ENCODE peak calls at places on chromosome 15, in six cellular contexts. S is A549, C is sigmoid colon, R is ovary, E is HepG2, K is K562. B is an unnamed sample.

GRCh38 chr15:83323296-83323711 is 38.8 kb upstream of the BNC1 start:
- DNase-seq in S (peak), C (no peak), R (no peak), E (no peak), K (no peak), B (no peak)

GRCh38 chr15:90099072-90099867 is 3.0 kb downstream of the IDH2 start:
- DNase-seq in S (no peak), C (no peak), R (no peak), E (no peak), K (no peak), B (no peak)

GRCh38 chr15:91413142-91413541 is 313.1 kb downstream of the SV2B start:
- DNase-seq in S (no peak), C (no peak), R (no peak), E (no peak), K (no peak), B (no peak)

GRCh38 chr15:78082743-78083110 is 5.2 kb upstream of the TBC1D2B start:
- DNase-seq in S (no peak), C (peak), R (no peak), E (no peak), K (no peak), B (no peak)

GRCh38 chr15:47431501-47431900 is 285.8 kb upstream of the SEMA6D start:
- DNase-seq in S (no peak), C (no peak), R (no peak), E (peak), K (no peak), B (no peak)

GRCh38 chr15:33700695-33701303 is 267.5 kb upstream of the CHRM5 start:
- DNase-seq in S (peak), C (peak), R (peak), E (peak), K (peak), B (peak)

GRCh38 chr15:63362873-63363272 is 18.8 kb downstream of the CA12 start:
- DNase-seq in S (no peak), C (no peak), R (no peak), E (no peak), K (no peak), B (no peak)

GRCh38 chr15:39213385-39213840 is 367.5 kb upstream of the THBS1 start:
- DNase-seq in S (peak), C (peak), R (peak), E (peak), K (peak), B (no peak)

GRCh38 chr15:81332326-81332725 is 8.4 kb upstream of the STARD5 start:
- DNase-seq in S (no peak), C (no peak), R (no peak), E (no peak), K (no peak), B (no peak)

GRCh38 chr15:72193781-72194396 is 3.7 kb downstream of the GRAMD2A start:
- DNase-seq in S (no peak), C (no peak), R (no peak), E (no peak), K (no peak), B (peak)

GRCh38 chr15:82625136-82625535 is 22.0 kb downstream of the CPEB1 start:
- DNase-seq in S (no peak), C (no peak), R (no peak), E (no peak), K (no peak), B (no peak)

GRCh38 chr15:71542836-71543235 is 267.5 kb upstream of the NR2E3 start:
- DNase-seq in S (no peak), C (no peak), R (no peak), E (no peak), K (no peak), B (no peak)

GRCh38 chr15:84982301-84982920 is 755 bp downstream of the PDE8A start:
- DNase-seq in S (peak), C (peak), R (peak), E (peak), K (peak), B (peak)

GRCh38 chr15:82587805-82588204 is 47.5 kb upstream of the RPS17 start:
- DNase-seq in S (no peak), C (no peak), R (no peak), E (no peak), K (no peak), B (no peak)

GRCh38 chr15:56844892-56845291 is 73.6 kb upstream of the TCF12 start:
- DNase-seq in S (no peak), C (no peak), R (no peak), E (no peak), K (no peak), B (no peak)

GRCh38 chr15:71362987-71363968 is 248.0 kb downstream of the THSD4 start:
- DNase-seq in S (no peak), C (no peak), R (no peak), E (no peak), K (no peak), B (no peak)

GRCh38 chr15:85311647-85312046 is 68.8 kb upstream of the AKAP13 start:
- DNase-seq in S (no peak), C (no peak), R (no peak), E (no peak), K (no peak), B (no peak)

GRCh38 chr15:41897327-41897726 is 3.5 kb upstream of the SPTBN5 start:
- DNase-seq in S (no peak), C (no peak), R (no peak), E (no peak), K (no peak), B (no peak)

GRCh38 chr15:79007066-79007465 is 62.2 kb upstream of the CTSH start:
- DNase-seq in S (peak), C (no peak), R (no peak), E (peak), K (peak), B (no peak)

GRCh38 chr15:78105541-78106241 is 13.3 kb downstream of the SH2D7 start:
- DNase-seq in S (no peak), C (peak), R (no peak), E (peak), K (no peak), B (no peak)

GRCh38 chr15:61892140-61892539 is 168.1 kb downstream of the VPS13C start:
- DNase-seq in S (no peak), C (no peak), R (no peak), E (no peak), K (no peak), B (no peak)

GRCh38 chr15:90916461-90916860 is 13.4 kb downstream of the MAN2A2 start:
- DNase-seq in S (no peak), C (no peak), R (no peak), E (no peak), K (no peak), B (no peak)

GRCh38 chr15:89781055-89781454 is 4.9 kb downstream of the MESP2 start:
- DNase-seq in S (peak), C (no peak), R (no peak), E (no peak), K (no peak), B (no peak)

GRCh38 chr15:100781061-100781960 is 98.3 kb upstream of the ALDH1A3 start:
- DNase-seq in S (no peak), C (peak), R (no peak), E (no peak), K (no peak), B (peak)

GRCh38 chr15:86624261-86625036 is 544.8 kb downstream of the AGBL1 start:
- DNase-seq in S (peak), C (peak), R (no peak), E (peak), K (peak), B (no peak)

GRCh38 chr15:90439946-90440345 is 51.9 kb downstream of the IQGAP1 start:
- DNase-seq in S (no peak), C (no peak), R (no peak), E (no peak), K (no peak), B (no peak)

GRCh38 chr15:58932791-58933310 is 628 bp downstream of the SLTM start:
- DNase-seq in S (no peak), C (peak), R (no peak), E (no peak), K (peak), B (peak)

GRCh38 chr15:80660114-80660513 is 35.0 kb upstream of the ABHD17C start:
- DNase-seq in S (peak), C (no peak), R (no peak), E (peak), K (no peak), B (no peak)

GRCh38 chr15:100438570-100438969 is 90.2 kb downstream of the CERS3 start:
- DNase-seq in S (no peak), C (peak), R (peak), E (no peak), K (peak), B (no peak)

GRCh38 chr15:62639906-62640605 is 402.5 kb upstream of the TPM1 start:
- DNase-seq in S (no peak), C (no peak), R (no peak), E (no peak), K (no peak), B (no peak)

GRCh38 chr15:47717036-47717611 is at the start of gene SEMA6D:
- DNase-seq in S (peak), C (peak), R (peak), E (peak), K (no peak), B (peak)

GRCh38 chr15:78565951-78566774 is 843 bp downstream of the CHRNA5 start:
- DNase-seq in S (peak), C (no peak), R (no peak), E (peak), K (peak), B (no peak)

GRCh38 chr15:22930782-22931484 is 49.2 kb downstream of the CYFIP1 start:
- DNase-seq in S (no peak), C (no peak), R (no peak), E (no peak), K (no peak), B (no peak)

GRCh38 chr15:22786868-22787698 is 639 bp downstream of the NIPA1 start:
- DNase-seq in S (peak), C (no peak), R (peak), E (peak), K (peak), B (peak)

GRCh38 chr15:87167055-87167454 is 1087.4 kb downstream of the AGBL1 start:
- DNase-seq in S (no peak), C (no peak), R (no peak), E (no peak), K (no peak), B (no peak)

GRCh38 chr15:25237291-25237978 is 201.4 kb downstream of the UBE3A start:
- DNase-seq in S (no peak), C (peak), R (no peak), E (no peak), K (no peak), B (no peak)

GRCh38 chr15:62559049-62559733 is 394.1 kb upstream of the C2CD4B start:
- DNase-seq in S (no peak), C (no peak), R (peak), E (no peak), K (no peak), B (no peak)

GRCh38 chr15:32682569-32682968 is 35.2 kb upstream of the GREM1 start:
- DNase-seq in S (peak), C (no peak), R (no peak), E (no peak), K (no peak), B (no peak)

GRCh38 chr15:101393172-101393571 is 96.3 kb downstream of the PCSK6 start:
- DNase-seq in S (no peak), C (no peak), R (no peak), E (no peak), K (no peak), B (no peak)

GRCh38 chr15:51736646-51737537 is 563 bp downstream of the LYSMD2 start:
- DNase-seq in S (peak), C (peak), R (peak), E (no peak), K (peak), B (peak)

DNA sequence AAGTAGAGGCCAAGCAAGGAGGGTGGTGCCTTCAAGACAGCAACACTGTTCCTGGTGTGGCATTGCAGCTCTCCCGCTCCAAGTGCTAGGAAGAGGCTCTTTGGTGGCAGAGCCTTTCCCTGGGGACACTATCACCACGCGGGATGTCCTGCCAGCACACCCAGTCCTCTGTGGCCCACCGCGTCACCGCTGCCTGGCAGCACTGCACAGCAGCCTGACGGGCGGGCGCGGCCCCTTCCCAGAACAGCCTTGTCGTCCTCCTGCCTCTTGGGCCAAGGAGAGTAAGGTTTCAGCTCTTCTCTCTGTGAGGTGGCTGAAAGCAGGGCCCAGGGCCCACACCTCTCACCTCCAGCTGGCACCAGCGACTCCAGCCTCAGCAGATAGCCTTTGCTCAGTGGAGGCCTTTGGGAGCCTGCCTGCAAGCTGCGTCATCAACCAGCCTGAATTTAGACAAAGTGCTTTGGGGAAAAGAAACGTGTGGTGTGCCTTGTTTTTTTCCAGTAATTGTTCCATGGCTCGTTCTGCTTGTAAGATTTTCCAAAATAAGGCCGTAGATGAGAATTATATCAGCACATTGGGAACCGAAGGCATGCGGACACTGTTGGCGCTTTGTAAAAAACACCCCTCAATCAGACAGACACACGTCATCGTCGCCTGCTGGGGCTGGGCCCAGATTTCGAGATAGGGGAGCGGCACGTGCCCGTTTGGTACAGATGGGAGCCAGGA is 65.0 kb downstream of the AAGAB start:
- DNase-seq in S (no peak), C (peak), R (peak), E (no peak), K (no peak), B (peak)
- TF ChIP-seq POLR2A in S (no peak), C (no peak), R (no peak), E (no peak), K (no peak), B (no peak)

DNA sequence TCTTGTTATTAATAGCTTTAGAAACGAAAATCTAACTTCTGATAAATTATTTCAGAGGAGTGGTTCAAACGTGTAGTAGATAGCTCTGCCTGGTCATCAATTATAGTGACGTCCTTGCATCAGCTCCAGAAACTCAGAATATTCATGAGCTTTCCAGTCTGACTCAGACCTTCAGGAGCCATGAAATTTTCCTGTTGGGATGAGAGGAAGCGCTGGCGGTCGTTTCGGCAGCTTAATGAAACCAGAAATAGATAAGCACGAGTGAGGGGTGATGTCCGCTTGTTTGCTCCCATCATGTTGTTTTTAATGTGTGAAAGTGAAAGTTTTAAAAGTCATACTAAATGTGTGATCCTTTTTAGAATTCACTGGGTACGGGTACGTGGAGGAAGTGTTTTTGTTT is 141.1 kb downstream of the PGPEP1L start:
- DNase-seq in S (peak), C (no peak), R (no peak), E (no peak), K (no peak), B (no peak)
- TF ChIP-seq EP300 in S (no peak), C (no peak), R (no peak), E (no peak), K (no peak), B (no peak)

GRCh38 chr15:69502470-69503045 is 49.9 kb downstream of the RPLP1 start:
- DNase-seq in S (no peak), C (no peak), R (no peak), E (no peak), K (no peak), B (peak)
- TF ChIP-seq CTCF in S (peak), C (no peak), R (no peak), E (no peak), K (peak), B (no peak)

DNA sequence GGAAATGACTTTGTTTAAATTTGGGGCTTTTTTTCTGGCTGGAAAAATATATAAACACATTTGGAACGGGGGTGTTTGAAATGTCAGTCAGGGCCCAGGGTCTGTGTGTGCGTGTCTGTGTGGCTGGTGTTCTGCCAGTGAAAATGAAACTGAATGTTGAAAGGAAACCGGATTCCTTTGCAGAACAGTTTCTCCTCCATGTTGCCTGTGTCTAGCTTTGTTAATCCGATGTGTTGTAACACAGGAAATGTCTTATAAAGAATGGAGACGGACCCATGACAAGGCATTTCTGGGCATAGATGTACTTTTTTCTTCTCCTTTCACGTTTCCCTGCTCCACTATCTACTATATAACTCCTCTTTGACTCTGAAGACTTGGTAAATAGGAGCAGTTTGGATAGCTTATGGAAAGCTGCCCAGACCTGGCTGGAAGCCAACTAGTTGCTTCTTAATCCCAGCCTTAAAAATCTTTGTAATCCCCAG is 2.8 kb downstream of the SQOR start:
- DNase-seq in S (peak), C (peak), R (peak), E (peak), K (peak), B (no peak)
- TF ChIP-seq POLR2A in S (no peak), C (no peak), R (no peak), E (no peak), K (no peak), B (no peak)

DNA sequence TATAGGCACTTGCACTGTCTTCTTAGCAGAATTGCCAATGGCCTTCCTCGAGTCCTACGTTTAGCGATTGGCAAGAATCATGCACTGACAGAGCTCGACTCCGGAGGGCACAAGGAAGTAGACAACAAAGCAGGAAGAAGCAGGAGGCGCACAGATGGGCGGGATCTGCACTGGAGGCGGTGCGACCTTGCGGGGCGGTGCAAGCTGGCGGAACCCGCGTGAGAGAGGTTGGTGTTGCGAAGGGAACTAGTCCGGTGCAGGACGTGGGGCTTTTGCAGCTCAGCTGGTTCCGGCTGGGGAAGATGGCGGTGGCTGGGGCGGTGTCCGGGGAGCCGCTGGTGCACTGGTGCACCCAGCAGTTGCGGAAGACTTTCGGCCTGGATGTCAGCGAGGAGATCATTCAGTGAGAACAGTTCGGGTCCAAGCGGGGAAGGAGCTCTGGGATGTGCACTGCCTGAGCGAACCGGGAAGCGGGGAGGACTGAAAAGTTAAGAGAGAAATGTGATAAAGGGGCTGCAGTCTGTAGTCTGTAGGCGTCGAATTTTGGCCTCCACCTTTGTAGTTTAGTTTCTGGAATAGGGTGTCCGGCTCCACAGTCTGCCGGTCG is at the start of gene TRIP4:
- DNase-seq in S (peak), C (peak), R (peak), E (peak), K (peak), B (peak)
- TF ChIP-seq EP300 in S (no peak), C (no peak), R (no peak), E (peak), K (peak), B (peak)

DNA sequence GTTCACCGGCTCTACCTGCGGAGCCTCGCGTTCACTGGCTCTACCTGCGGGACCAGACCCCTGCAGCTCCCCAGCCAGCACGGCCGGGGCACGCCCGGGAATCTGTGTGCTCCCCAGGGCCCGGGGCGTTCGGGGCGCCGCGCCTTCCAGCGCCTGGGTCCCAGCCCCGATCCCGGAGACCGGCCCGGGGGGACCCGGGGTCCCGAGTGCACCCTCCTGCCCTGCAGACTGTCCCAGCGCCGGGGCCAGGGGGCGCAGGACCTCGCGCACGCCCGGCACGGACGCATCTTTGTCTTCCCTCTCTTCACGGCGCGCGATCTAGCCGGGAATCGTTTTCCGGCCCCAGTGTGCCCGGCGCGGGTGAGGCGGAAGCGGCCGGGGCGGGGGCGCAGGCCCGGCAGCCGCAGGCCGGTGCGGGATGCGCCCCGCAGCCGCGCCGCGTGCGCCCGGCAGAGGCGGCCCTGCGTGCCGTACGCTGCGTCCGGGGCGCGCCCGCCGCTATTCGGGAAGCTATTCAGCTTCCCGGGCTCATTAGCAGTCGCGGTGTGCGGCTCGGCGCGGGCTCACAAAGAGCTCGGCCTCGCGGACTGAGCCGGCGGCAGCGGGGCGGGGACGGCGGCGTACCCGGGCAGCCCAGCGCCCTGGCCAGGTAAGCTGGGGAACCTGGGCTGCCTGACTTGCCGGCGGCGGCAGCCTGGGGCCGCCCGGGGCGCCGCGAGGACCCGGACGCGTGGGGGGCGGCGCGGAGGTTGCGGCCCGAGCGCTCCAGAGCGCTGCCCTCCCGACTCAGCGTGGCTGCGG is at the start of gene APBA2:
- DNase-seq in S (peak), C (no peak), R (no peak), E (no peak), K (peak), B (peak)
- TF ChIP-seq CTCF in S (peak), C (no peak), R (no peak), E (no peak), K (no peak), B (no peak)

GRCh38 chr15:40754883-40755815 is at the start of gene RMDN3:
- DNase-seq in S (peak), C (peak), R (peak), E (peak), K (peak), B (peak)
- TF ChIP-seq POLR2A in S (peak), C (no peak), R (peak), E (peak), K (peak), B (no peak)

B was measured in upper lobe of left lung.